ENCODE peak calls at places on chromosomes 11 and 22, in six cellular contexts. U is HT-29, D is amniotic stem cell, C is tibial artery, K is OCI-LY7, Z is NCI-H1105 treated with DMSO at 0.1 percent for 48 hours. I is an unnamed sample.

GRCh38 chr22:16808744-16809143 is 16.5 kb downstream of the XKR3 start:
- DNase-seq in Z (no peak), K (no peak), D (no peak), U (no peak), C (no peak), I (no peak)

GRCh38 chr22:37633693-37634504 is 5.6 kb upstream of the SH3BP1 start:
- DNase-seq in C (peak; percentile 84), K (peak; percentile 65), U (no peak), D (peak; percentile 53), Z (no peak), I (peak; percentile 59)

GRCh38 chr11:44618561-44619425 is 53.3 kb downstream of the CD82 start:
- DNase-seq in U (no peak), D (no peak), K (no peak), C (no peak), Z (no peak), I (no peak)

GRCh38 chr22:50563410-50564160 is 866 bp upstream of the SYCE3 start:
- DNase-seq in K (no peak), C (no peak), D (no peak), U (no peak), Z (no peak), I (no peak)

GRCh38 chr11:6273188-6273587 is 13.6 kb downstream of the CCKBR start:
- DNase-seq in K (no peak), U (no peak), Z (no peak), C (no peak), D (no peak), I (no peak)

GRCh38 chr22:48931452-48931851 is 896.2 kb downstream of the BRD1 start:
- DNase-seq in U (no peak), C (no peak), D (no peak), Z (no peak), K (no peak), I (no peak)

GRCh38 chr11:128399186-128399585 is 188.2 kb downstream of the ETS1 start:
- DNase-seq in Z (no peak), C (no peak), U (no peak), K (peak; percentile 45), D (no peak), I (no peak)

GRCh38 chr11:129273944-129274343 is 81.8 kb upstream of the ARHGAP32 start:
- DNase-seq in U (no peak), C (no peak), K (no peak), Z (no peak), D (no peak), I (no peak)

GRCh38 chr22:44671742-44672141 is 30.3 kb upstream of the PRR5 start:
- DNase-seq in Z (no peak), C (no peak), K (no peak), D (no peak), U (no peak), I (peak; percentile 46)

GRCh38 chr11:84227970-84228369 is 941.8 kb upstream of the CCDC90B start:
- DNase-seq in Z (no peak), D (no peak), C (no peak), U (no peak), K (no peak), I (no peak)

GRCh38 chr11:35011389-35011788 is 95.0 kb downstream of the PDHX start:
- DNase-seq in K (no peak), Z (no peak), U (no peak), D (no peak), C (no peak), I (no peak)

I was measured in small intestine.